ENCODE peak calls at places on chromosomes 12 and 14, in six cellular contexts. V is HCT116, A is left ventricle myocardium inferior, H is breast epithelium, M is OCI-LY7, K is right lobe of liver. U is an unnamed sample.

GRCh38 chr14:21068521-21069387 is 1.4 kb upstream of the ARHGEF40 start:
- DNase-seq in V (peak), A (peak), H (no peak), M (peak), K (peak), U (no peak)

GRCh38 chr12:76495556-76495955 is 64.0 kb downstream of the OSBPL8 start:
- DNase-seq in V (no peak), A (no peak), H (no peak), M (no peak), K (no peak), U (peak)

GRCh38 chr14:102195446-102195845 is 55.7 kb downstream of the WDR20 start:
- DNase-seq in V (no peak), A (no peak), H (no peak), M (no peak), K (no peak), U (no peak)

GRCh38 chr14:97021571-97022171 is 224.5 kb downstream of the VRK1 start:
- DNase-seq in V (peak), A (no peak), H (no peak), M (no peak), K (no peak), U (no peak)

GRCh38 chr14:102502571-102502970 is 7.0 kb downstream of the ANKRD9 start:
- DNase-seq in V (no peak), A (no peak), H (no peak), M (no peak), K (no peak), U (no peak)

GRCh38 chr12:100153131-100153530 is 10.5 kb upstream of the BLTP3B start:
- DNase-seq in V (no peak), A (no peak), H (no peak), M (no peak), K (no peak), U (no peak)

GRCh38 chr14:76439237-76439775 is 63.4 kb downstream of the ESRRB start:
- DNase-seq in V (no peak), A (no peak), H (no peak), M (no peak), K (no peak), U (no peak)

GRCh38 chr12:116528067-116528466 is 31.1 kb upstream of the MAP1LC3B2 start:
- DNase-seq in V (peak), A (no peak), H (no peak), M (no peak), K (no peak), U (peak)

GRCh38 chr12:92074889-92075288 is 70.8 kb downstream of the BTG1 start:
- DNase-seq in V (no peak), A (no peak), H (no peak), M (no peak), K (no peak), U (no peak)

GRCh38 chr12:80025638-80026037 is 73.7 kb upstream of the OTOGL start:
- DNase-seq in V (no peak), A (no peak), H (no peak), M (no peak), K (no peak), U (no peak)

GRCh38 chr14:54147285-54147684 is 190.7 kb upstream of the BMP4 start:
- DNase-seq in V (no peak), A (peak), H (no peak), M (no peak), K (no peak), U (peak)

GRCh38 chr12:120190386-120190785 is 4.1 kb downstream of the GCN1 start:
- DNase-seq in V (no peak), A (no peak), H (no peak), M (no peak), K (no peak), U (no peak)
- H3K27ac ChIP-seq in V (no peak), A (no peak), H (no peak), M (peak), K (no peak), U (no peak)

GRCh38 chr12:6343518-6343917 is 1.6 kb upstream of the TNFRSF1A start:
- DNase-seq in V (no peak), A (no peak), H (no peak), M (no peak), K (no peak), U (no peak)

GRCh38 chr12:6346942-6347341 is 5.1 kb upstream of the TNFRSF1A start:
- DNase-seq in V (no peak), A (no peak), H (no peak), M (no peak), K (no peak), U (no peak)

GRCh38 chr12:6346235-6346832 is 4.5 kb upstream of the TNFRSF1A start:
- DNase-seq in V (no peak), A (no peak), H (no peak), M (no peak), K (no peak), U (no peak)

GRCh38 chr12:6347367-6348338 is 5.8 kb upstream of the TNFRSF1A start:
- DNase-seq in V (no peak), A (peak), H (peak), M (no peak), K (no peak), U (no peak)

DNA sequence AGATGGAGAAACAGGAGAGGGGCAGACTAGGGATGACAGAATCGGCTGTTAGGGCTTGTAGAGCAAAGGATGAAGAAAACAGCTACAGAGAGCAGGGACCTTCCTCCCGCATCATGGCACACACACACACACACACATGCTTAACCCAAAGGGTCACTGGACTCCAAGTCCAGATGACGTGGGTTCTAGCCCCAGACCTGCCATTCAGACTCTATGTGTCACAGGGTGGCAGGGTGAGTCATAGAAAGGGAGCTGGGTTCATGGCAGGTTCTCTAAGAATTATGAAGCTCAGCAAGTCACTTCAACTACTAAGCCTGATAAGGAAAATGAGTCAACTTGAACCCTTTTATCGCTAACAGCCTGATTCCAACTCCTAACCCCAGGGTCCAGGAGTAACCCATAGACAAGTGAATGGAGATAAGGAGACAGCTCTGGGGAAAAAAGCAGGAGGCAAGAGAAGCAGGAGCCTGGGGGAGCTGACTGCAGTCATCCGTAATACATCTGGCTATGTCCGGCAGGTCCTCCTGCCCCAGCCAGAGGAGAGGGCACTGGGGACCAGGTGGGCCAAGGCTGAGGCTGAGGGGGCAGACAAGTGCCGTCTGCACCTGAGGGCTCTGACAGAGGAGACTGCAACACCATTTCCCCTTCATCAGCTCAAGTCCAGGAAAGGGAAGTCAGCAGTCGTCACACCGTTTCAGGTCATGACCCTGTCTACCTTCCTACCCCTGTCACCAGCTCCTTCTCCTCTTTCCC is 3.6 kb upstream of the TNFRSF1A start:
- DNase-seq in V (peak), A (no peak), H (no peak), M (peak), K (no peak), U (peak)
- H3K27ac ChIP-seq in V (peak), A (peak), H (peak), M (no peak), K (peak), U (peak)

GRCh38 chr14:68552597-68552996 is 240.3 kb downstream of the ZFP36L1 start:
- DNase-seq in V (no peak), A (no peak), H (peak), M (peak), K (no peak), U (no peak)
- H3K27ac ChIP-seq in V (no peak), A (peak), H (peak), M (no peak), K (no peak), U (peak)

GRCh38 chr14:91264151-91265150 is 19.9 kb upstream of the GPR68 start:
- DNase-seq in V (no peak), A (peak), H (no peak), M (no peak), K (no peak), U (no peak)
- H3K27ac ChIP-seq in V (no peak), A (no peak), H (no peak), M (no peak), K (no peak), U (peak)

DNA sequence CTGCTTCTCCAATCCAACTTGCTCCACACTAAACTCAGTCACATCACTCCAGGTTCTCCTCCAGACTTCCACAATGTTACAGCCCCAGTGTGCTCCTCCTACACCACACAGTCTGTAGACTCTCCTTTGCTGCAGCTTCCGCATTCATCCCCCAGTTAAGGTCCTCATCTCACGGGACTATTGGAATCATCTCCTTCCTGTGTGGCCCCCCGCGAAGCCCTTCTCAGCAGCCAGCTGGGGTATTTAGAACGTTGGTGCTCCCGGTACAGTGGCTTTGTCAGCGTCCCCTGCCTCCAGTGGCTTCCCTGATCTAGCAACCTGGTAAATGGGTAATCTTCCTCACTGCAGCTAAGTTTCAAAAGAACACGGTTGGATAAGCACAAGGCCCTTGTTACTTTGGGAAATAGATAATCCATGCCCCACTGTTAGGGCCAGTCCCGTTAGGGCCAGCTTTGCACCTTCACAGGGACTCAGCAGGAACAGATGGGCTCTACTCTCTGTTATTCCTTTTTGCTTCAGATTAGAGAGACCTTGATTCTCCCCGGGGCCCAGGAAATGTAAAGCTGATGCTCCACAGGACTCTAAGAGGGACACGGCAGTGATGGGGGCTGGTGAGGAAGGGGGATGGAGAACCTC is 823 bp upstream of the TSPAN11 start:
- DNase-seq in V (no peak), A (no peak), H (no peak), M (no peak), K (no peak), U (no peak)
- H3K27ac ChIP-seq in V (no peak), A (peak), H (peak), M (no peak), K (no peak), U (no peak)

GRCh38 chr14:91380610-91381371 is 36.8 kb downstream of the CCDC88C start:
- DNase-seq in V (no peak), A (peak), H (no peak), M (peak), K (no peak), U (no peak)
- H3K27ac ChIP-seq in V (no peak), A (no peak), H (no peak), M (peak), K (no peak), U (no peak)

DNA sequence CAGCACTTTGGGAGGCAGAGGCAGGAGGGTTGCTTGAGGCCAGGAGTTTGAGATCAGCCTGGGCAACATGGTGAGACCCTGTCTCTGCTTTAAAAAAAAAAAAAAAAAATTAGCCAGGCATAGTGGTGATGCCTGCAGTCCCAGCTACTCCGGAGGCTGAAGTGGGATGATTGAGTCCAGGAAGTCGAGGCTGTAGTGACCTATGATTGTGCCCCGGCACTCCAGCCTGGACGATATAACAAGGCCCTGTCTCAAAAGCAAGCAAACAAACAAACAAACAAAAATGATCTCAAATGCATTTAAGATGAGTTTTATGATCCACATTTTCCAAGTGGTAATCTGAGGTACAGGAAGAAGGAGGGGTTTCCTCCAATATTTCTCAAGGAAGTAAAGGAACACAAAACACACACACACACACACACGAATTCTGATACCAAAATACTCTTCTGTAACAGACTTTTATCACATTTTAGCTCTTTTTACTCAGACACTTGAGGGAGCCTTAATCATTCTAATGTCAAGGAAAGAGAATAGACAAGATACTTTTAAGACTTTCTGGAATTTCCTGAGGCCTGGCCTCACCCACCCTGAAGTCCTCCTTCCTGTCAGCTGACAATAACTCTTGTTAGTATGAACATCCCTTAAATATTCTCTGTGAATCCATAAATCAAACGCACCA is 44.4 kb upstream of the CERS5 start:
- DNase-seq in V (no peak), A (no peak), H (no peak), M (peak), K (no peak), U (no peak)
- H3K27ac ChIP-seq in V (no peak), A (peak), H (peak), M (peak), K (peak), U (peak)